ENCODE peak calls at places on chromosomes 13 and 19, in nine cellular contexts. One of them, this sample, is unnamed.

GRCh38 chr19:5354403-5354802 is 13.8 kb upstream of the PTPRS start:
- DNase-seq in CD8-positive, alpha-beta T cell: no peak
- DNase-seq in AG10803: no peak
- DNase-seq in HCT116: no peak
- DNase-seq in tibial artery: no peak
- DNase-seq in HFF-Myc: no peak
- DNase-seq in BE2C: peak; percentile 56
- DNase-seq in uterus: no peak
- DNase-seq in Peyer's patch: no peak
- DNase-seq in this sample: no peak

GRCh38 chr13:100573121-100573520 is 15.5 kb downstream of the GGACT start:
- DNase-seq in CD8-positive, alpha-beta T cell: peak; percentile 72
- DNase-seq in AG10803: peak; percentile 82
- DNase-seq in HCT116: peak; percentile 75
- DNase-seq in tibial artery: peak; percentile 72
- DNase-seq in HFF-Myc: peak; percentile 41
- DNase-seq in BE2C: peak; percentile 76
- DNase-seq in uterus: peak; percentile 57
- DNase-seq in Peyer's patch: peak; percentile 72
- DNase-seq in this sample: peak; percentile 53

GRCh38 chr13:32019612-32020233 is 11.9 kb upstream of the FRY start:
- DNase-seq in CD8-positive, alpha-beta T cell: peak; percentile 26
- DNase-seq in AG10803: peak; percentile 61
- DNase-seq in HCT116: peak; percentile 37
- DNase-seq in tibial artery: no peak
- DNase-seq in HFF-Myc: peak; percentile 42
- DNase-seq in BE2C: peak; percentile 73
- DNase-seq in uterus: peak; percentile 62
- DNase-seq in Peyer's patch: no peak
- DNase-seq in this sample: no peak

GRCh38 chr13:25352230-25352629 is 19.5 kb upstream of the ATP8A2 start:
- DNase-seq in CD8-positive, alpha-beta T cell: no peak
- DNase-seq in AG10803: no peak
- DNase-seq in HCT116: no peak
- DNase-seq in tibial artery: no peak
- DNase-seq in HFF-Myc: no peak
- DNase-seq in BE2C: no peak
- DNase-seq in uterus: no peak
- DNase-seq in Peyer's patch: no peak
- DNase-seq in this sample: no peak

GRCh38 chr13:52004508-52005183 is 6.6 kb downstream of the ATP7B start:
- DNase-seq in CD8-positive, alpha-beta T cell: no peak
- DNase-seq in AG10803: no peak
- DNase-seq in HCT116: no peak
- DNase-seq in tibial artery: no peak
- DNase-seq in HFF-Myc: no peak
- DNase-seq in BE2C: no peak
- DNase-seq in uterus: no peak
- DNase-seq in Peyer's patch: peak; percentile 73
- DNase-seq in this sample: no peak

GRCh38 chr19:5990289-5990797 is 12.4 kb upstream of the RANBP3 start:
- DNase-seq in CD8-positive, alpha-beta T cell: no peak
- DNase-seq in AG10803: no peak
- DNase-seq in HCT116: no peak
- DNase-seq in tibial artery: no peak
- DNase-seq in HFF-Myc: no peak
- DNase-seq in BE2C: peak; percentile 70
- DNase-seq in uterus: no peak
- DNase-seq in Peyer's patch: no peak
- DNase-seq in this sample: no peak

GRCh38 chr19:52270266-52270885 is 989 bp downstream of the ZNF766 start:
- DNase-seq in CD8-positive, alpha-beta T cell: no peak
- DNase-seq in AG10803: peak; percentile 22
- DNase-seq in HCT116: no peak
- DNase-seq in tibial artery: no peak
- DNase-seq in HFF-Myc: no peak
- DNase-seq in BE2C: peak; percentile 26
- DNase-seq in uterus: no peak
- DNase-seq in Peyer's patch: no peak
- DNase-seq in this sample: no peak

GRCh38 chr13:77492982-77493381 is 42.5 kb upstream of the SCEL start:
- DNase-seq in CD8-positive, alpha-beta T cell: no peak
- DNase-seq in AG10803: no peak
- DNase-seq in HCT116: peak; percentile 23
- DNase-seq in tibial artery: no peak
- DNase-seq in HFF-Myc: no peak
- DNase-seq in BE2C: peak; percentile 39
- DNase-seq in uterus: no peak
- DNase-seq in Peyer's patch: no peak
- DNase-seq in this sample: no peak

GRCh38 chr19:11091343-11092153 is 2.3 kb downstream of the LDLR start:
- DNase-seq in CD8-positive, alpha-beta T cell: peak; percentile 70
- DNase-seq in AG10803: peak; percentile 96
- DNase-seq in HCT116: peak; percentile 83
- DNase-seq in tibial artery: peak; percentile 78
- DNase-seq in HFF-Myc: peak; percentile 82
- DNase-seq in BE2C: no peak
- DNase-seq in uterus: peak; percentile 90
- DNase-seq in Peyer's patch: peak; percentile 65
- DNase-seq in this sample: peak; percentile 76

GRCh38 chr13:62357887-62358645 is 942.4 kb upstream of the PCDH20 start:
- DNase-seq in CD8-positive, alpha-beta T cell: no peak
- DNase-seq in AG10803: peak; percentile 12
- DNase-seq in HCT116: peak; percentile 74
- DNase-seq in tibial artery: no peak
- DNase-seq in HFF-Myc: no peak
- DNase-seq in BE2C: peak; percentile 73
- DNase-seq in uterus: no peak
- DNase-seq in Peyer's patch: no peak
- DNase-seq in this sample: no peak

GRCh38 chr13:76454991-76455390 is 431.2 kb downstream of the KCTD12 start:
- DNase-seq in CD8-positive, alpha-beta T cell: no peak
- DNase-seq in AG10803: no peak
- DNase-seq in HCT116: no peak
- DNase-seq in tibial artery: no peak
- DNase-seq in HFF-Myc: no peak
- DNase-seq in BE2C: no peak
- DNase-seq in uterus: no peak
- DNase-seq in Peyer's patch: no peak
- DNase-seq in this sample: no peak

GRCh38 chr19:50836543-50837195 is 3.3 kb upstream of the KLK15 start:
- DNase-seq in CD8-positive, alpha-beta T cell: no peak
- DNase-seq in AG10803: no peak
- DNase-seq in HCT116: no peak
- DNase-seq in tibial artery: no peak
- DNase-seq in HFF-Myc: no peak
- DNase-seq in BE2C: no peak
- DNase-seq in uterus: no peak
- DNase-seq in Peyer's patch: no peak
- DNase-seq in this sample: no peak

GRCh38 chr19:57135797-57136196 is 9.2 kb downstream of the ZIM3 start:
- DNase-seq in CD8-positive, alpha-beta T cell: no peak
- DNase-seq in AG10803: no peak
- DNase-seq in HCT116: no peak
- DNase-seq in tibial artery: no peak
- DNase-seq in HFF-Myc: no peak
- DNase-seq in BE2C: no peak
- DNase-seq in uterus: no peak
- DNase-seq in Peyer's patch: no peak
- DNase-seq in this sample: no peak

GRCh38 chr19:32296694-32297093 is 48.7 kb upstream of the ZNF507 start:
- DNase-seq in CD8-positive, alpha-beta T cell: no peak
- DNase-seq in AG10803: no peak
- DNase-seq in HCT116: no peak
- DNase-seq in tibial artery: no peak
- DNase-seq in HFF-Myc: no peak
- DNase-seq in BE2C: no peak
- DNase-seq in uterus: no peak
- DNase-seq in Peyer's patch: no peak
- DNase-seq in this sample: no peak

GRCh38 chr13:105972306-105972721 is 563.1 kb downstream of the EFNB2 start:
- DNase-seq in CD8-positive, alpha-beta T cell: no peak
- DNase-seq in AG10803: no peak
- DNase-seq in HCT116: no peak
- DNase-seq in tibial artery: no peak
- DNase-seq in HFF-Myc: no peak
- DNase-seq in BE2C: no peak
- DNase-seq in uterus: no peak
- DNase-seq in Peyer's patch: no peak
- DNase-seq in this sample: no peak

GRCh38 chr19:45597425-45598111 is 4.4 kb downstream of the GPR4 start:
- DNase-seq in CD8-positive, alpha-beta T cell: no peak
- DNase-seq in AG10803: no peak
- DNase-seq in HCT116: no peak
- DNase-seq in tibial artery: no peak
- DNase-seq in HFF-Myc: no peak
- DNase-seq in BE2C: no peak
- DNase-seq in uterus: no peak
- DNase-seq in Peyer's patch: no peak
- DNase-seq in this sample: no peak
- H3K4me3 ChIP-seq in CD8-positive, alpha-beta T cell: no peak overlapping the region
- H3K4me3 ChIP-seq in AG10803: no peak overlapping the region
- H3K4me3 ChIP-seq in HCT116: no peak overlapping the region
- H3K4me3 ChIP-seq in tibial artery: no peak overlapping the region
- H3K4me3 ChIP-seq in HFF-Myc: no peak overlapping the region
- H3K4me3 ChIP-seq in BE2C: peak overlapping the region; percentile 15
- H3K4me3 ChIP-seq in uterus: no peak overlapping the region
- H3K4me3 ChIP-seq in Peyer's patch: no peak overlapping the region
- H3K4me3 ChIP-seq in this sample: no peak overlapping the region

GRCh38 chr19:17627161-17627560 is 61.0 kb downstream of the UNC13A start:
- DNase-seq in CD8-positive, alpha-beta T cell: no peak
- DNase-seq in AG10803: no peak
- DNase-seq in HCT116: no peak
- DNase-seq in tibial artery: no peak
- DNase-seq in HFF-Myc: no peak
- DNase-seq in BE2C: no peak
- DNase-seq in uterus: no peak
- DNase-seq in Peyer's patch: no peak
- DNase-seq in this sample: no peak
- TF ChIP-seq CTCF in CD8-positive, alpha-beta T cell: no peak
- TF ChIP-seq CTCF in AG10803: no peak
- TF ChIP-seq CTCF in HCT116: no peak
- TF ChIP-seq CTCF in tibial artery: no peak
- TF ChIP-seq CTCF in HFF-Myc: no peak
- TF ChIP-seq CTCF in BE2C: no peak
- TF ChIP-seq CTCF in uterus: no peak
- TF ChIP-seq CTCF in Peyer's patch: no peak
- TF ChIP-seq CTCF in this sample: no peak

GRCh38 chr19:39319892-39320168 is 833 bp downstream of the LRFN1 start:
- DNase-seq in CD8-positive, alpha-beta T cell: no peak
- DNase-seq in AG10803: no peak
- DNase-seq in HCT116: no peak
- DNase-seq in tibial artery: no peak
- DNase-seq in HFF-Myc: no peak
- DNase-seq in BE2C: no peak
- DNase-seq in uterus: no peak
- DNase-seq in Peyer's patch: no peak
- DNase-seq in this sample: no peak

GRCh38 chr19:39321832-39322176 is 1.1 kb upstream of the LRFN1 start:
- DNase-seq in CD8-positive, alpha-beta T cell: no peak
- DNase-seq in AG10803: no peak
- DNase-seq in HCT116: no peak
- DNase-seq in tibial artery: no peak
- DNase-seq in HFF-Myc: no peak
- DNase-seq in BE2C: no peak
- DNase-seq in uterus: no peak
- DNase-seq in Peyer's patch: no peak
- DNase-seq in this sample: no peak

GRCh38 chr19:39318690-39319089 is 2.0 kb downstream of the LRFN1 start:
- DNase-seq in CD8-positive, alpha-beta T cell: no peak
- DNase-seq in AG10803: no peak
- DNase-seq in HCT116: no peak
- DNase-seq in tibial artery: no peak
- DNase-seq in HFF-Myc: no peak
- DNase-seq in BE2C: no peak
- DNase-seq in uterus: no peak
- DNase-seq in Peyer's patch: no peak
- DNase-seq in this sample: no peak

GRCh38 chr19:39319098-39319891 is 1.4 kb downstream of the LRFN1 start:
- DNase-seq in CD8-positive, alpha-beta T cell: no peak
- DNase-seq in AG10803: no peak
- DNase-seq in HCT116: no peak
- DNase-seq in tibial artery: no peak
- DNase-seq in HFF-Myc: no peak
- DNase-seq in BE2C: no peak
- DNase-seq in uterus: no peak
- DNase-seq in Peyer's patch: no peak
- DNase-seq in this sample: no peak

DNA sequence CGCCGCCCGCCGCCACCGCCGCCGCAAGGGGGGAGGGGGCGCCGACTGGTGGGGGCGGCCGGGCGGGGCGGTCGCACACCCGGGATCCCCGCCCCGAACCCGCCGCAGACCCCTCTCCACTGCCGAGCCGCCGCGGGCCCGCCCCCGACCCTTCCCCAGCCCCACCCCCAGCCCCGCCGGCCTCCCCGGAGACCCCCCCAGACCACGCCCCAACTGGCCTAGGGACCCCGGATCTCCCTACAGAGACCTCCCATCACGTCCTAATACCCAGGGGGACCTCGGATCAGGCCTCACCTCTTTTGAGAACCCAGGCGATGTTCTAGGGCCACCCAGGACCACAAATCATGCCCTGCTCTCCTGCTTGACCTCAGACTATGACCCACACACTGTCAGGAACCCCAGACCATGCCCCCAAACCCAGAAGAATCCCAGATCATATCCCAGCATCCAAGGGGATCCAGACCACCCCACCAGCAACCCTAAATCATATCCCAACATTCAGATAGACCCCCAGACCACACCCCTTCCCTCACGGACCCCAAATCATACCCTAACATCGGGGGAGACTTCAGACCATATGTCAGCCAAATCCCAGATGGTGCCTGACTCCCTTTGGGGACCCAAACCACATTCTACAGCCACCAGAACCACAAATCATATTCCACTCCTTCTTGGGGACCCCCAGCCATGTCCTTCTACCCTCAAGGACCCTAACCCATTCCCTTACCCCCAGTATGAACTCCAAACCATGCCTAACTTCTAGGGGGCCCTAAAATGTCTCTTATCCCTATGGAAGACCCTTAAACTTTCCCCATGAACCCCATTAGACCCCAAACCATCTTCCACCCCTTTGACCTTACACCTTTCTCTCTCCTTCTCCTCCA is 527 bp upstream of the LRFN1 start:
- DNase-seq in CD8-positive, alpha-beta T cell: no peak
- DNase-seq in AG10803: no peak
- DNase-seq in HCT116: no peak
- DNase-seq in tibial artery: no peak
- DNase-seq in HFF-Myc: no peak
- DNase-seq in BE2C: no peak
- DNase-seq in uterus: no peak
- DNase-seq in Peyer's patch: no peak
- DNase-seq in this sample: no peak
- H3K4me3 ChIP-seq in CD8-positive, alpha-beta T cell: no peak overlapping the region
- H3K4me3 ChIP-seq in AG10803: no peak overlapping the region
- H3K4me3 ChIP-seq in HCT116: peak overlapping the region; percentile 18
- H3K4me3 ChIP-seq in tibial artery: peak overlapping the region; percentile 49
- H3K4me3 ChIP-seq in HFF-Myc: no peak overlapping the region
- H3K4me3 ChIP-seq in BE2C: no peak overlapping the region
- H3K4me3 ChIP-seq in uterus: peak overlapping the region; percentile 36
- H3K4me3 ChIP-seq in Peyer's patch: peak overlapping the region; percentile 56
- H3K4me3 ChIP-seq in this sample: no peak overlapping the region

DNA sequence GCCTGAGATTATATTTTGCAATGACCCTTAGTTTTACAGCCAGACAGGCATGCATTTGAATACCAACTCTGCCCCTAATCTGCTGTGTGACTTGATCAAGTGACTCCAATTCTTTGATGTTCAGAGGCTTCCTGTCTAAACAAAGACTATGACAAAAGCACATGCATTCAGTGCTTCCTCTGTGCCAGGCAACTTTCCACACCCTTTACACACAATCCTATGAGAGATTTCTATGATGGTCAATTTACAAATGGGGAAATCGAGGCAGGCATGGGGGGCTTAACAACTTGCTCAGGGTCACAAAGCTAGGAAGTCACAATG is 3.7 kb upstream of the LYPD3 start:
- DNase-seq in CD8-positive, alpha-beta T cell: peak; percentile 49
- DNase-seq in AG10803: peak; percentile 47
- DNase-seq in HCT116: no peak
- DNase-seq in tibial artery: no peak
- DNase-seq in HFF-Myc: no peak
- DNase-seq in BE2C: no peak
- DNase-seq in uterus: no peak
- DNase-seq in Peyer's patch: no peak
- DNase-seq in this sample: no peak
- TF ChIP-seq CTCF in CD8-positive, alpha-beta T cell: no peak
- TF ChIP-seq CTCF in AG10803: no peak
- TF ChIP-seq CTCF in HCT116: no peak
- TF ChIP-seq CTCF in tibial artery: no peak
- TF ChIP-seq CTCF in HFF-Myc: no peak
- TF ChIP-seq CTCF in BE2C: no peak
- TF ChIP-seq CTCF in uterus: no peak
- TF ChIP-seq CTCF in Peyer's patch: no peak
- TF ChIP-seq CTCF in this sample: no peak